ENCODE peak calls at places on chromosome 1, in five cellular contexts. E, Z, D, J and G are unnamed samples.
A peak's percentile ranks its signal among the peaks of the same experiment; 100 is the strongest.

GRCh38 chr1:108561731-108562326 is 1.9 kb downstream of the EEIG2 start:
- DNase-seq in E (peak; percentile 65), Z (peak; percentile 80), D (peak; percentile 64), J (no peak), G (peak; percentile 69)

GRCh38 chr1:240511789-240512188 is 100.2 kb downstream of the GREM2 start:
- DNase-seq in E (no peak), Z (no peak), D (no peak), J (no peak), G (no peak)

GRCh38 chr1:24111264-24111997 is 504 bp downstream of the MYOM3 start:
- DNase-seq in E (no peak), Z (peak; percentile 75), D (no peak), J (no peak), G (no peak)

GRCh38 chr1:228029281-228029680 is 22.5 kb downstream of the WNT3A start:
- DNase-seq in E (no peak), Z (no peak), D (no peak), J (no peak), G (no peak)

GRCh38 chr1:167681497-167682102 is 40.2 kb upstream of the MPZL1 start:
- DNase-seq in E (no peak), Z (no peak), D (no peak), J (no peak), G (no peak)

GRCh38 chr1:166902279-166902678 is 26.2 kb upstream of the TADA1 start:
- DNase-seq in E (no peak), Z (no peak), D (no peak), J (no peak), G (no peak)

GRCh38 chr1:112369389-112370285 is 26.4 kb upstream of the CTTNBP2NL start:
- DNase-seq in E (peak; percentile 77), Z (peak; percentile 90), D (peak; percentile 70), J (peak; percentile 56), G (peak; percentile 81)

GRCh38 chr1:180945551-180945950 is 32.9 kb downstream of the KIAA1614 start:
- DNase-seq in E (no peak), Z (no peak), D (no peak), J (no peak), G (no peak)

GRCh38 chr1:207454046-207454964 is at the start of gene CR2:
- DNase-seq in E (peak; percentile 18), Z (peak; percentile 54), D (peak; percentile 6), J (no peak), G (peak; percentile 45)

GRCh38 chr1:232127190-232127589 is 500.6 kb downstream of the DISC1 start:
- DNase-seq in E (no peak), Z (no peak), D (no peak), J (peak; percentile 66), G (no peak)

GRCh38 chr1:2584822-2585317 is 1.7 kb upstream of the PRXL2B start:
- DNase-seq in E (no peak), Z (no peak), D (no peak), J (no peak), G (no peak)

GRCh38 chr1:53766766-53767409 is 27.9 kb upstream of the GLIS1 start:
- DNase-seq in E (no peak), Z (no peak), D (no peak), J (no peak), G (no peak)